ENCODE peak calls at places on chromosomes 12 and 14, in five cellular contexts. E is suprapubic skin, D is sigmoid colon, S is stomach, P is K562. V is an unnamed sample.

GRCh38 chr14:45679852-45680251 is 426.9 kb upstream of the MIS18BP1 start:
- DNase-seq in S (no peak), D (no peak), E (no peak), P (no peak), V (no peak)

GRCh38 chr12:96578526-96579125 is 89.2 kb downstream of the CFAP54 start:
- DNase-seq in D (no peak), E (no peak), S (no peak), P (peak; percentile 13), V (no peak)

GRCh38 chr12:2647186-2647585 is 147.6 kb upstream of the FKBP4 start:
- DNase-seq in S (no peak), D (peak; percentile 30), E (no peak), P (no peak), V (no peak)

GRCh38 chr12:114355389-114356088 is 50.4 kb downstream of the TBX5 start:
- DNase-seq in P (no peak), S (no peak), E (no peak), D (no peak), V (no peak)

GRCh38 chr14:53538316-53538851 is 385.3 kb upstream of the DDHD1 start:
- DNase-seq in S (no peak), D (no peak), P (no peak), E (no peak), V (no peak)

GRCh38 chr12:90896164-90896563 is 58.8 kb downstream of the CCER1 start:
- DNase-seq in P (no peak), D (no peak), E (no peak), S (no peak), V (no peak)

GRCh38 chr12:46965880-46966279 is 113.5 kb upstream of the PCED1B start:
- DNase-seq in D (no peak), E (no peak), S (no peak), P (no peak), V (no peak)

GRCh38 chr12:104951759-104952509 is 6.2 kb downstream of the SLC41A2 start:
- DNase-seq in P (no peak), S (no peak), D (no peak), E (no peak), V (no peak)

GRCh38 chr12:86256169-86256568 is at the start of gene MGAT4C:
- DNase-seq in S (no peak), E (no peak), P (no peak), D (no peak), V (no peak)

GRCh38 chr12:104280111-104280510 is 23.4 kb upstream of the EID3 start:
- DNase-seq in D (no peak), E (no peak), S (no peak), P (no peak), V (no peak)

GRCh38 chr12:46492471-46493351 is 120.1 kb upstream of the SLC38A2 start:
- DNase-seq in P (no peak), S (no peak), D (no peak), E (no peak), V (no peak)

GRCh38 chr12:25500651-25501050 is 52.4 kb downstream of the LMNTD1 start:
- DNase-seq in D (no peak), S (no peak), P (no peak), E (no peak), V (no peak)

GRCh38 chr12:70044170-70044569 is 199.1 kb upstream of the CNOT2 start:
- DNase-seq in P (no peak), S (no peak), E (no peak), D (no peak), V (no peak)

GRCh38 chr14:89920041-89920440 is 34.5 kb downstream of the EFCAB11 start:
- DNase-seq in P (no peak), D (no peak), S (no peak), E (no peak), V (no peak)

GRCh38 chr14:89669209-89669608 is 252.2 kb upstream of the FOXN3 start:
- DNase-seq in E (no peak), D (no peak), P (no peak), S (no peak), V (no peak)

GRCh38 chr14:76050797-76051392 is 65.3 kb downstream of the IFT43 start:
- DNase-seq in S (peak; percentile 33), P (peak; percentile 45), D (no peak), E (no peak), V (no peak)

GRCh38 chr14:29648045-29648444 is 279.6 kb downstream of the PRKD1 start:
- DNase-seq in S (no peak), P (no peak), E (no peak), D (no peak), V (no peak)

GRCh38 chr14:105393151-105393550 is 5.2 kb upstream of the TEX22 start:
- DNase-seq in P (no peak), E (no peak), S (no peak), D (no peak), V (no peak)

GRCh38 chr14:97010491-97011160 is 213.4 kb downstream of the VRK1 start:
- DNase-seq in P (no peak), S (no peak), E (no peak), D (no peak), V (no peak)

GRCh38 chr14:102654298-102654697 is 61.8 kb downstream of the RCOR1 start:
- DNase-seq in E (no peak), D (no peak), S (no peak), P (no peak), V (no peak)

GRCh38 chr12:72281145-72281544 is 9.0 kb downstream of the TRHDE start:
- DNase-seq in D (no peak), P (no peak), E (no peak), S (no peak), V (no peak)

GRCh38 chr12:95956557-95957145 is 13.5 kb downstream of the AMDHD1 start:
- DNase-seq in S (no peak), E (no peak), P (no peak), D (no peak), V (no peak)

GRCh38 chr12:121033625-121034349 is 5.3 kb downstream of the OASL start:
- DNase-seq in E (no peak), D (no peak), S (peak; percentile 38), P (no peak), V (no peak)

GRCh38 chr12:107632246-107632645 is 53.4 kb upstream of the PWP1 start:
- DNase-seq in E (no peak), P (no peak), D (no peak), S (no peak), V (no peak)

GRCh38 chr14:28766505-28767238 is at the start of gene FOXG1:
- DNase-seq in S (no peak), D (no peak), P (peak; percentile 82), E (no peak), V (no peak)

GRCh38 chr12:119864591-119864990 is 12.5 kb downstream of the CIT start:
- DNase-seq in D (no peak), S (no peak), E (no peak), P (no peak), V (no peak)

GRCh38 chr14:104865631-104866441 is 768 bp downstream of the CEP170B start:
- DNase-seq in D (peak; percentile 85), P (peak; percentile 76), S (peak; percentile 78), E (no peak), V (no peak)

GRCh38 chr14:94180655-94181271 is 6.6 kb downstream of the PPP4R4 start:
- DNase-seq in P (no peak), E (no peak), D (no peak), S (no peak), V (no peak)

GRCh38 chr14:68789798-68790655 is 2.8 kb downstream of the ZFP36L1 start:
- DNase-seq in E (no peak), D (peak; percentile 80), S (peak; percentile 40), P (no peak), V (no peak)

GRCh38 chr12:67472551-67472950 is 176.0 kb upstream of the DYRK2 start:
- DNase-seq in S (no peak), E (no peak), D (no peak), P (no peak), V (no peak)

GRCh38 chr12:24728366-24728765 is 220.5 kb downstream of the BCAT1 start:
- DNase-seq in D (no peak), P (no peak), E (no peak), S (no peak), V (no peak)

DNA sequence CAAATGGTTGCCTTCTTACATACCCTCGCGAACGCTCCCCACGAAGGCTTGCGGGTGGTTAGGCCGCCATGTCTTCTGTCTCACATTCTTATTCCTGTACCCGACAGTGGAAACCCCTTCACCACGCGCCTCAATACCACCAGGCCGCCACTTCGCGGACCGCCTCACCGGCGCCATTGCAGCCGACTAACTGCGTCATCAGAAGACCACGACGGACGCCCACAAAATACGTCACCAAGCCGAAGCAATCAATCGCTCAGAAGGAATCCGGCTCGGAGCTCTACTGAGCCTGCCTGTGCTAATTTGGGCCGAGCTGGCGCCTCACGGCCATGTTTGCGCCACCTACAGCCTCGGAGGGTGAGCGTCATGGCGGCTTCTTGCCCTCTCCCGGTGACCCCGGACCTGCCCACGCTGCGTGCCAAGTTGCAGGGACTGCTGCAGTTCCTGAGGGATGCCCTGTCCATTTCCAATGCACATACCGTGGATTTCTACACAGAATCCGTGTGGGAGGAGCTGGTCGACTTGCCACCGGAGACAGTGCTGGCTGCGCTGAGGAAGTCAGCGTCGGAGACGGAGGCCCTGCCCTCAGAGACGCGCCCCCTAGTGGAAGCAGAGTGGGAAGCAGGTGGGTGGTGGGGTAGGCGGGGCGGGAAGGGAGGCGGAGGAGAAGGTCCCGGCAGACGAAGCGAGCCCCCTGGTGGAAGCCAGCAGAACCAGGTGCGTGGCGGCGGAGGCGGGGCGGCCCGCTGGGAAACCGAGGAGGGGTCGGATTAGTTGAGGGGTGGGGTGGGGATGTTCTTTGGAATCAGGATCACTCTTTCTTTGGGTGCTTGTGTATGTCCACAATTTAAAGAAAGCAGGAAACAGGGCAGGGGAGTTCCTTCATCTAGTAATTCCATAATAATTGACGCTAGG is at the start of the genes CCDC59 and METTL25:
- DNase-seq in P (peak; percentile 86), S (peak; percentile 97), E (peak; percentile 97), D (peak; percentile 98), V (peak; percentile 99)
- TF ChIP-seq EP300 in P (peak; percentile 31), S (no peak), E (no peak), D (no peak), V (no peak)

GRCh38 chr12:131132118-131132892 is 178.6 kb downstream of the ADGRD1 start:
- DNase-seq in P (peak; percentile 83), S (peak; percentile 64), E (no peak), D (peak; percentile 85), V (no peak)
- TF ChIP-seq POLR2AphosphoS5 in P (no peak), S (peak; percentile 17), E (no peak), D (peak; percentile 58), V (no peak)

GRCh38 chr14:50928002-50928635 is 16.2 kb downstream of the PYGL start:
- DNase-seq in S (no peak), D (no peak), E (no peak), P (no peak), V (peak; percentile 80)
- TF ChIP-seq EP300 in S (no peak), D (no peak), E (no peak), P (no peak), V (no peak)

DNA sequence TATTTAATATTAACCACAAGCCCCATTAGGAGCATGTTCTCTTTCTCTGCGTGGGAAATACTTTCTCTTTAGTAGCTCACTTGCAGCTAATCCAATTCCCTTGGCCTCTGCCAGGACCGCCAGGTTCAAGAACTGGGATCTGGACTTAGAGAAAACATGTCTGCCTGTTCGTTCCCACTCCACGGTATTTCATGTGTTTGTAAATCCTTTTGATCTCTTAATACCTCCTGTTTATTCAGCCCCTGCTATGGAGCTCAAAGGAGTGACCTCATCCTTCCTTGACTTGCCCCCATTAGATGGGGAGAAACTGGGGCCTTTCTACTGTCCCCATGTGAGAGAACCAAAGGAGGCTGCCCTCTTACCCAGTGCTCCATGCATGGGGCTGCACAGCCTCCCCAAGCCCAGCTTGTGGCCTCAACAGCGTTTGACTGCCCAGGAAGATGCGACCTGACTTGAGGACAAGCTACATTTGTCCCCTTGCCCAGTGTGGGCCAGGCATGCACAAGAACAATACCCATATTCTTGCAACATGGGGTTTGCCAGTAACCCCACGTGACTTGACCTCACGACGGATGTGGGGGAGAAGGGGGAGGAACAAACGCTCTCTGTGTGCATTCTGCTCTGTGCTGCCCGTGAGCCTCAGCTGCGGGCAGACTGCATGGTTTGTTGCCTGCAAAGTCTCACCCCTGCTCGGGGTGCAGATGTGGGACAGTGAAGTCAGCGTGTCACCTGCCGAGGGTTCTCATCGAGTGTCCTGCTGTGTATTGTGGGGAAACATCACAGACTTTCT is 30.3 kb downstream of the CD9 start:
- DNase-seq in S (peak; percentile 63), D (peak; percentile 94), P (no peak), E (peak; percentile 90), V (no peak)
- TF ChIP-seq POLR2AphosphoS5 in S (peak; percentile 79), D (peak; percentile 85), P (no peak), E (peak; percentile 95), V (peak; percentile 92)